ENCODE peak calls at places on chromosomes 3 and 15, in six cellular contexts. B, V, I, E, C and X are unnamed samples.

GRCh38 chr3:55416381-55416821 is 70.7 kb downstream of the WNT5A start:
- DNase-seq in I (no peak), V (no peak), E (no peak), C (no peak), B (peak), X (no peak)

GRCh38 chr15:80873568-80873967 is 94.4 kb downstream of the CEMIP start:
- DNase-seq in V (peak), C (no peak), E (no peak), I (no peak), B (no peak), X (no peak)

GRCh38 chr3:117868766-117869165 is 1159.2 kb downstream of the TUSC7 start:
- DNase-seq in B (no peak), I (no peak), C (no peak), E (no peak), V (no peak), X (no peak)

GRCh38 chr3:58193682-58194407 is 16.9 kb downstream of the DNASE1L3 start:
- DNase-seq in V (no peak), I (no peak), C (no peak), B (no peak), E (no peak), X (no peak)

GRCh38 chr15:39704684-39705083 is 78.0 kb downstream of the FSIP1 start:
- DNase-seq in B (no peak), I (no peak), E (no peak), V (no peak), C (no peak), X (no peak)

GRCh38 chr3:126450219-126450618 is 25.5 kb downstream of the ZXDC start:
- DNase-seq in B (no peak), E (no peak), V (no peak), I (no peak), C (peak), X (no peak)

GRCh38 chr3:63964287-63965073 is 52.3 kb upstream of the SCAANT1 start:
- DNase-seq in B (no peak), C (no peak), I (no peak), E (no peak), V (no peak), X (no peak)

GRCh38 chr3:31448035-31448881 is 84.5 kb upstream of the STT3B start:
- DNase-seq in V (no peak), I (no peak), E (peak), B (no peak), C (peak), X (no peak)

GRCh38 chr3:118991775-118992174 is 42.9 kb downstream of the IGSF11 start:
- DNase-seq in I (no peak), E (no peak), B (no peak), V (no peak), C (no peak), X (no peak)

GRCh38 chr15:67383903-67384302 is 129.3 kb downstream of the IQCH start:
- DNase-seq in B (no peak), I (no peak), V (no peak), E (no peak), C (no peak), X (no peak)

GRCh38 chr15:67384761-67385160 is 130.2 kb downstream of the IQCH start:
- DNase-seq in I (no peak), V (no peak), E (no peak), C (no peak), B (no peak), X (no peak)

GRCh38 chr15:67386947-67387346 is 132.4 kb downstream of the IQCH start:
- DNase-seq in V (no peak), I (no peak), B (no peak), E (no peak), C (no peak), X (no peak)

GRCh38 chr15:67382723-67383122 is 128.1 kb downstream of the IQCH start:
- DNase-seq in C (no peak), B (no peak), I (no peak), V (no peak), E (no peak), X (no peak)

GRCh38 chr15:67385971-67386370 is 131.4 kb downstream of the IQCH start:
- DNase-seq in E (no peak), C (no peak), B (no peak), V (no peak), I (no peak), X (no peak)
- TF ChIP-seq CTCF in E (no peak), C (peak), B (peak), V (no peak), I (no peak), X (no peak)

GRCh38 chr15:76951161-76951714 is 19.7 kb downstream of the RCN2 start:
- DNase-seq in B (no peak), E (no peak), V (no peak), C (no peak), I (no peak), X (no peak)

GRCh38 chr15:76954744-76955143 is 23.2 kb downstream of the RCN2 start:
- DNase-seq in I (no peak), C (no peak), B (no peak), V (no peak), E (no peak), X (no peak)

GRCh38 chr15:76953913-76954312 is 22.4 kb downstream of the RCN2 start:
- DNase-seq in C (no peak), V (no peak), I (no peak), B (no peak), E (no peak), X (no peak)
- H3K4me3 ChIP-seq in C (no peak), V (no peak), I (no peak), B (no peak), E (no peak), X (no peak)

DNA sequence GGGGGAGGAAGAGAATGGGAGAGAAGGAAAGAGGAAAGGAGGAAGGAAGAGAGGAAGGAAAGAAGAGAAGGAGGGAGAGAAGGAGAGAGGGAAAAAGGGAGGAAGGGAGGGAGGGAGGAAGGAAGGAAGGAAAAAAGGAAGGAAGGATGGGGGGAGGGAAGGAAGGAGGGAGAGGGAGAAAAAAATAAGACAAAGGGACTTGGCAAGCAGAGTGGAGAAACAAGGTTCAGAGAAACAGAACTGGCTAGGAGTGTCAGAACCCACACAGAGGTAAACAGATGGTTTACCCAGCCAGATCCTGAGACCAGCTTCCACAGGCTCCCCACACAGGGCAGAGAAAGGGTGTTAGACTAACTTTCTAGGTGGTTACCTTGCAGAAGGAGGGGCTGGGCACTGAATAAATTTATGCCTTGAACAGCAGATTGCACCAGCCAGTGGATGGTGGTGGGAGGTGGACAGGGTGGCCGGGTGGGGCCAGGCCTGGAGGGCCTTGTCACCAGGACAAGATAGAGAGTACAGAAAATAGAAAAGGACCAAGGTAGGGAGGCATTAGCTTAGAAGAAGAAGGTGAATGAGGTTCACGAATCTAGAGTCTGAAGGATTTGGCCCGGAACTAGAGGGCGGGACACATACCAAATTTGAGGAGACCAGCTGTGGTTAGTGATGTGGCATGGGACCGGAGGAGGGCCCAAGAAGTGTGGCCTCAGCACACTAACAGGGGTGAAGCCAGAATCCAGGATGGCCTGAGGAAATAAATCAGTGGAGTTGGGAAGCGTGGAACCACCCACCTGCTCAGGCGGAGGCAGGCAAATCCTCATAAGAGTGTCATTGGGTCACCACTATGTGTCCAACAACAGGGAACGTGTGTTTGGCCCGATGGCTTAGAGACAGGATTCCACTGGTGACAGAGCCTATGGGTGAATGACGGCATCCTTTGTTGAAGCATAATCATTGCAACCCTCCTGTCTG is 1.3 kb upstream of the TM4SF1 start:
- DNase-seq in I (no peak), C (no peak), V (no peak), E (no peak), B (no peak), X (no peak)
- H3K27ac ChIP-seq in I (peak), C (no peak), V (no peak), E (no peak), B (peak), X (peak)

GRCh38 chr3:42582474-42583070 is 805 bp upstream of the SEC22C start:
- DNase-seq in V (no peak), B (no peak), I (no peak), C (no peak), E (no peak), X (no peak)
- TF ChIP-seq CTCF in V (no peak), B (no peak), I (no peak), C (peak), E (no peak), X (no peak)

DNA sequence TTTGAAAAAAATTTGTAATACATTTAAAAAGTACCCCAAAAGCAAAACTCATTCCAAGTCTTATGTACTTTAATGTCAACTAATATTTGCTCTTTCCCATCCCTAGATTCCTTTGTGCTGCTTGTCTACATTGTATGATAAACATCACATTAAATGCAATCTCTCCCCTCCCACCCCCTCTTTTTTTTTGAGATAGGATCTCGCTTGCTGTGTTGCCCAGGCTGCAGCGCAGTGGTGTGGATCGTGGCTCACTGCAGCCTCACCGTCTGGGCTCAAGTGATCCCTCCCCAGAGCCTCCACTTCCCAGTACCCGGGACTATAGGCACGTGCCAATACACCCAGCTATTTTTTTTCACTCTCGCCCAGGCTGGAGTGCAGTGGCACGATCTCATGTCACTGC is 12.6 kb downstream of the MAP2K1 start:
- DNase-seq in I (no peak), C (peak), V (no peak), E (no peak), B (no peak), X (no peak)
- H3K4me3 ChIP-seq in I (no peak), C (no peak), V (no peak), E (no peak), B (no peak), X (no peak)

GRCh38 chr3:123157598-123158287 is 44.0 kb upstream of the SEC22A start:
- DNase-seq in E (no peak), V (no peak), C (peak), B (no peak), I (no peak), X (no peak)

GRCh38 chr3:123158330-123158729 is 43.4 kb upstream of the SEC22A start:
- DNase-seq in B (no peak), E (no peak), I (no peak), V (no peak), C (peak), X (no peak)

GRCh38 chr3:123156276-123156995 is 45.3 kb upstream of the SEC22A start:
- DNase-seq in E (no peak), V (no peak), I (no peak), C (peak), B (no peak), X (no peak)

GRCh38 chr3:123155471-123156011 is 46.2 kb upstream of the SEC22A start:
- DNase-seq in E (no peak), V (no peak), I (no peak), C (peak), B (no peak), X (no peak)

GRCh38 chr3:123157209-123157597 is 44.5 kb upstream of the SEC22A start:
- DNase-seq in B (no peak), E (no peak), V (no peak), C (peak), I (no peak), X (no peak)
- H3K27ac ChIP-seq in B (no peak), E (no peak), V (no peak), C (no peak), I (no peak), X (no peak)

DNA sequence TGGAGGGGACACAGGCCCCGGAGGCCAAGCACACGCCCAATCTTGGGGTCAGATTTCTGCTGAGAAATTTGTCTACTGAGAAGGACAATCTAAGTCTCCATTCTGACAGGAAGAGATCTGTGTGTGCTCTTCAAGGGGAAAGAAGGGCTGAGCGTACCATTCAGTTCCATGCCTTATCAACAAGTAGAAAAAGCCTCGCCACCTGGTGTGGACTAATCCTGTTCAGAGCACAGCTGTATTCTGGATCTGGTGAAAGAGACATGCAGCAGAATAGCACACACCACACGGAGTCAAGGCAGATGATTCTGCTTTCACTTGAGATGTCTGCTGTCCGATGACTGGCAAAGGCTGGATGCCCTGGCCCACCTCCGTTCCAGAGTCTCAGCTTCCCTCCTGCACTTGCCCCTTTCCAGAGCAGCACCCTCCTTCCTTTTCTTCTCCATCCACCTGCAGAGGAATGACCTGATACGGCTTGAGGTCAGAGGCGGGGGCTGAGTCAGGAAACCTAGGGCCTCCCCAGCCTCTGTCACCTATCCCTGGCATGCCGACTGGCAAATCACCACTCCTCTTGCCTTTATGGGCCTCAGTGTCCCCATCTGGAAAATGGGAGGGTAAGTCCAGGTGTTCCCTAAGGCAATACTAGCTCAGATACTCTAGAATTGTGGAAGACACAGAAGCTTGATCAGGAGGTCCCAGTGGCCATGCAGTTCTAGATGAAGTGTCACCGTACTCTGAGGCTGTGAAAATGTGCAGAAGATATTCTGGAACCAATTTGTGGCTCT is 36.9 kb upstream of the CTSH start:
- DNase-seq in C (no peak), B (no peak), V (no peak), E (no peak), I (no peak), X (no peak)
- TF ChIP-seq CTCF in C (no peak), B (no peak), V (no peak), E (no peak), I (no peak), X (no peak)